ENCODE peak calls at places on chromosomes 7 and 10, in ten cellular contexts. One of them, this sample, is unnamed.

GRCh38 chr7:129889133-129889854 is 63.5 kb downstream of the UBE2H start:
- DNase-seq in transverse colon: no peak
- DNase-seq in sigmoid colon: no peak
- DNase-seq in stomach: no peak
- DNase-seq in adrenal gland: peak
- DNase-seq in HCT116: no peak
- DNase-seq in IMR-90: peak
- DNase-seq in spleen: no peak
- DNase-seq in uterus: no peak
- DNase-seq in body of pancreas: no peak
- DNase-seq in this sample: no peak

GRCh38 chr7:77575187-77575586 is 38.1 kb downstream of the PTPN12 start:
- DNase-seq in adrenal gland: peak
- DNase-seq in spleen: no peak
- DNase-seq in sigmoid colon: no peak
- DNase-seq in HCT116: no peak
- DNase-seq in uterus: no peak
- DNase-seq in stomach: no peak
- DNase-seq in body of pancreas: no peak
- DNase-seq in transverse colon: no peak
- DNase-seq in IMR-90: no peak
- DNase-seq in this sample: no peak

GRCh38 chr10:102511562-102512274 is 7.9 kb downstream of the SUFU start:
- DNase-seq in spleen: peak
- DNase-seq in sigmoid colon: no peak
- DNase-seq in transverse colon: no peak
- DNase-seq in adrenal gland: peak
- DNase-seq in HCT116: no peak
- DNase-seq in IMR-90: no peak
- DNase-seq in stomach: no peak
- DNase-seq in body of pancreas: no peak
- DNase-seq in uterus: no peak
- DNase-seq in this sample: no peak

GRCh38 chr10:62655337-62655994 is 149.1 kb upstream of the ADO start:
- DNase-seq in sigmoid colon: no peak
- DNase-seq in IMR-90: no peak
- DNase-seq in stomach: no peak
- DNase-seq in HCT116: no peak
- DNase-seq in body of pancreas: no peak
- DNase-seq in adrenal gland: no peak
- DNase-seq in transverse colon: no peak
- DNase-seq in spleen: no peak
- DNase-seq in uterus: no peak
- DNase-seq in this sample: no peak

GRCh38 chr10:105139363-105139762 is 498.3 kb downstream of the SORCS3 start:
- DNase-seq in transverse colon: no peak
- DNase-seq in stomach: no peak
- DNase-seq in spleen: no peak
- DNase-seq in IMR-90: no peak
- DNase-seq in adrenal gland: no peak
- DNase-seq in uterus: no peak
- DNase-seq in sigmoid colon: no peak
- DNase-seq in HCT116: no peak
- DNase-seq in body of pancreas: peak
- DNase-seq in this sample: no peak

GRCh38 chr10:69818676-69819239 is 17.1 kb downstream of the COL13A1 start:
- DNase-seq in uterus: no peak
- DNase-seq in adrenal gland: no peak
- DNase-seq in body of pancreas: no peak
- DNase-seq in IMR-90: peak
- DNase-seq in transverse colon: no peak
- DNase-seq in stomach: no peak
- DNase-seq in HCT116: no peak
- DNase-seq in spleen: no peak
- DNase-seq in sigmoid colon: no peak
- DNase-seq in this sample: no peak

GRCh38 chr10:80598084-80598798 is 60.5 kb downstream of the SH2D4B start:
- DNase-seq in uterus: no peak
- DNase-seq in HCT116: no peak
- DNase-seq in body of pancreas: no peak
- DNase-seq in spleen: no peak
- DNase-seq in IMR-90: no peak
- DNase-seq in sigmoid colon: peak
- DNase-seq in stomach: no peak
- DNase-seq in transverse colon: no peak
- DNase-seq in adrenal gland: no peak
- DNase-seq in this sample: peak

GRCh38 chr10:86139066-86139657 is 227.4 kb downstream of the GRID1 start:
- DNase-seq in spleen: no peak
- DNase-seq in adrenal gland: peak
- DNase-seq in stomach: no peak
- DNase-seq in IMR-90: no peak
- DNase-seq in uterus: no peak
- DNase-seq in sigmoid colon: no peak
- DNase-seq in transverse colon: no peak
- DNase-seq in body of pancreas: peak
- DNase-seq in HCT116: peak
- DNase-seq in this sample: peak

GRCh38 chr10:88066876-88067275 is 203.5 kb downstream of the PTEN start:
- DNase-seq in body of pancreas: no peak
- DNase-seq in transverse colon: no peak
- DNase-seq in uterus: no peak
- DNase-seq in adrenal gland: no peak
- DNase-seq in IMR-90: no peak
- DNase-seq in stomach: no peak
- DNase-seq in sigmoid colon: no peak
- DNase-seq in HCT116: no peak
- DNase-seq in spleen: no peak
- DNase-seq in this sample: peak

GRCh38 chr10:88063861-88064521 is 200.6 kb downstream of the PTEN start:
- DNase-seq in HCT116: no peak
- DNase-seq in stomach: no peak
- DNase-seq in spleen: no peak
- DNase-seq in IMR-90: no peak
- DNase-seq in sigmoid colon: no peak
- DNase-seq in transverse colon: no peak
- DNase-seq in adrenal gland: no peak
- DNase-seq in uterus: no peak
- DNase-seq in body of pancreas: no peak
- DNase-seq in this sample: no peak

GRCh38 chr10:88066319-88066718 is 202.9 kb downstream of the PTEN start:
- DNase-seq in stomach: no peak
- DNase-seq in transverse colon: no peak
- DNase-seq in HCT116: no peak
- DNase-seq in uterus: no peak
- DNase-seq in sigmoid colon: no peak
- DNase-seq in body of pancreas: no peak
- DNase-seq in spleen: no peak
- DNase-seq in adrenal gland: no peak
- DNase-seq in IMR-90: no peak
- DNase-seq in this sample: no peak

GRCh38 chr10:88064608-88065383 is 201.4 kb downstream of the PTEN start:
- DNase-seq in adrenal gland: peak
- DNase-seq in stomach: peak
- DNase-seq in uterus: peak
- DNase-seq in body of pancreas: peak
- DNase-seq in HCT116: no peak
- DNase-seq in sigmoid colon: peak
- DNase-seq in spleen: peak
- DNase-seq in transverse colon: peak
- DNase-seq in IMR-90: peak
- DNase-seq in this sample: peak

DNA sequence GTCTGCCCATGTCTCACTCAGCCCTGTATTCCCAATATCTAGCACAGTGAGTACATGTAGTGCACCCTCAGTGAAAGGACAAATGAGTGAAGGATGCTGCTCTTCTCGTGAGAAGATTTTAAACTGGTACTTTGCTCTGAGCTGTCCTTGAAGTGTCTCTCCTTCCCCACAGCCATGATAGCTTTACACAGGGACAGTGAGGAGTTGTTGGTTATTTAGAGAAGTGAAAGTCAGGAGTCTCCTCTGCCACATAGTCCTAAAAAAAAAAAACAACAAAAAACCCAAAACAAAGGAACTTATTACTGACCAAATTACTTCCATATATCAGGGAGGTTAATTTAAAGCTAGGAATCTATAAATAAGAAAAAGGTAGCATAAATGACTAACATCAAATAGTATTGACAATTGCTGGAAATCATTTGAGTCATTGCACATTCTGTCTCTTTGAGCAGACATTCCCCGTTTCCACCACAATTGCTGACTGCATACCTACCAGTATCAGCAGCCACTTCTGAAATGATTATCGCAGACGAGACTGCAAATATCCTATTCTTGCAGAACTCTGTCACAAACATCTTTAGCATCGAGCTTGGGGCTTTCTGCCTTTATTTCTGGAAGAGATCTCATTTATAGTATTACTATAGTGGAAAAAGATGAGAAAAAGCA is 202.1 kb downstream of the PTEN start:
- DNase-seq in HCT116: no peak
- DNase-seq in adrenal gland: no peak
- DNase-seq in IMR-90: no peak
- DNase-seq in body of pancreas: no peak
- DNase-seq in spleen: no peak
- DNase-seq in sigmoid colon: no peak
- DNase-seq in uterus: no peak
- DNase-seq in stomach: no peak
- DNase-seq in transverse colon: no peak
- DNase-seq in this sample: no peak
- TF ChIP-seq POLR2A in HCT116: no peak
- TF ChIP-seq POLR2A in adrenal gland: no peak
- TF ChIP-seq POLR2A in IMR-90: no peak
- TF ChIP-seq POLR2A in body of pancreas: no peak
- TF ChIP-seq POLR2A in spleen: no peak
- TF ChIP-seq POLR2A in sigmoid colon: no peak
- TF ChIP-seq POLR2A in uterus: no peak
- TF ChIP-seq POLR2A in stomach: no peak
- TF ChIP-seq POLR2A in transverse colon: no peak
- TF ChIP-seq POLR2A in this sample: no peak

GRCh38 chr7:134954197-134955082 is 31.9 kb upstream of the AGBL3 start:
- DNase-seq in spleen: no peak
- DNase-seq in adrenal gland: no peak
- DNase-seq in body of pancreas: no peak
- DNase-seq in sigmoid colon: no peak
- DNase-seq in stomach: no peak
- DNase-seq in uterus: no peak
- DNase-seq in transverse colon: no peak
- DNase-seq in IMR-90: peak
- DNase-seq in HCT116: peak
- DNase-seq in this sample: no peak
- TF ChIP-seq CTCF in spleen: peak
- TF ChIP-seq CTCF in adrenal gland: peak
- TF ChIP-seq CTCF in body of pancreas: peak
- TF ChIP-seq CTCF in sigmoid colon: peak
- TF ChIP-seq CTCF in stomach: no peak
- TF ChIP-seq CTCF in uterus: peak
- TF ChIP-seq CTCF in transverse colon: peak
- TF ChIP-seq CTCF in IMR-90: peak
- TF ChIP-seq CTCF in HCT116: peak
- TF ChIP-seq CTCF in this sample: peak

DNA sequence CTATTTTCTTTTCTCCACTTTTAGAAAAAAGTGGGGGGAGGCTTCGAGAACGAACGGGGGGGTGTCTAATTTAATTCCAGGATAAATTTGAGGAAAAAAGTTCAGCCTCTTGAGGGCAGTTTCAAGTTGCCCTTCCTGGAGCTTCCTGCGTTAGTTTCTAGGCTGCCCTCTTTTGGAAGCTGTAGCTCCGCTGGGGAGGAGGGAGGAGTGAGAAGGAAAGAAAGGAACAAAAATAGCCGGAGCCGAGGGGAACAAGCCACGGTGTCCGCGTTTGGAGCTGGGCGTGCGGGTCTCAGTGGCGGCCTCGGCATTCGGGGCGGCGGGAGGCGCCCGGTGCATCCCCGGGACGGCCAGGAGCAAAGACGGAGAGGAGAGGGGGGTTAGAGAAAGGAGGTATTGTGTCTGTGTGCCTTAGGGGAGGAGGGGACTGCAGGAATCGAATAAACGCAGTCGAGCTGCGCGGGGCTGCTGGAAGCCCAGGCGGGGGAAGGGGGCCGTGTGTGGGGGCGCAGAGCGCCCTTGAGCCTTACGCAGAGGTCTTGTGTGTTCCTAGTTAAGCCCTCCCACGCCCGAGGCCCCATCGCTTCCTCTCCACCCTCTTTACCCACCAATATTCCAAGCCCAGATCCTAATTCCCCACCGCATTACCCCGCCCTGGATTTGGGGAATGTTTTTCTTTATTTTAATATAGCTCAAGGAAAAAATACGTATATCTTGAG is 2.0 kb upstream of the TNRC18 start:
- DNase-seq in HCT116: no peak
- DNase-seq in body of pancreas: peak
- DNase-seq in sigmoid colon: peak
- DNase-seq in spleen: peak
- DNase-seq in adrenal gland: peak
- DNase-seq in stomach: peak
- DNase-seq in transverse colon: peak
- DNase-seq in uterus: peak
- DNase-seq in IMR-90: peak
- DNase-seq in this sample: peak
- TF ChIP-seq POLR2A in HCT116: peak
- TF ChIP-seq POLR2A in body of pancreas: peak
- TF ChIP-seq POLR2A in sigmoid colon: peak
- TF ChIP-seq POLR2A in spleen: no peak
- TF ChIP-seq POLR2A in adrenal gland: peak
- TF ChIP-seq POLR2A in stomach: no peak
- TF ChIP-seq POLR2A in transverse colon: peak
- TF ChIP-seq POLR2A in uterus: peak
- TF ChIP-seq POLR2A in IMR-90: no peak
- TF ChIP-seq POLR2A in this sample: peak

GRCh38 chr10:110220383-110220782 is 13.0 kb downstream of the MXI1 start:
- DNase-seq in IMR-90: no peak
- DNase-seq in transverse colon: no peak
- DNase-seq in adrenal gland: peak
- DNase-seq in body of pancreas: peak
- DNase-seq in HCT116: no peak
- DNase-seq in stomach: peak
- DNase-seq in sigmoid colon: peak
- DNase-seq in uterus: no peak
- DNase-seq in spleen: no peak
- DNase-seq in this sample: no peak

GRCh38 chr10:110219884-110220283 is 12.5 kb downstream of the MXI1 start:
- DNase-seq in adrenal gland: no peak
- DNase-seq in transverse colon: no peak
- DNase-seq in body of pancreas: no peak
- DNase-seq in spleen: no peak
- DNase-seq in sigmoid colon: no peak
- DNase-seq in uterus: no peak
- DNase-seq in IMR-90: no peak
- DNase-seq in HCT116: no peak
- DNase-seq in stomach: no peak
- DNase-seq in this sample: no peak

GRCh38 chr10:110221044-110221720 is 13.8 kb downstream of the MXI1 start:
- DNase-seq in sigmoid colon: no peak
- DNase-seq in adrenal gland: peak
- DNase-seq in transverse colon: no peak
- DNase-seq in IMR-90: no peak
- DNase-seq in HCT116: no peak
- DNase-seq in stomach: no peak
- DNase-seq in body of pancreas: no peak
- DNase-seq in uterus: no peak
- DNase-seq in spleen: no peak
- DNase-seq in this sample: no peak

GRCh38 chr10:110222896-110223675 is 15.7 kb downstream of the MXI1 start:
- DNase-seq in HCT116: no peak
- DNase-seq in IMR-90: no peak
- DNase-seq in transverse colon: no peak
- DNase-seq in adrenal gland: no peak
- DNase-seq in stomach: no peak
- DNase-seq in uterus: no peak
- DNase-seq in sigmoid colon: no peak
- DNase-seq in spleen: no peak
- DNase-seq in body of pancreas: no peak
- DNase-seq in this sample: no peak

DNA sequence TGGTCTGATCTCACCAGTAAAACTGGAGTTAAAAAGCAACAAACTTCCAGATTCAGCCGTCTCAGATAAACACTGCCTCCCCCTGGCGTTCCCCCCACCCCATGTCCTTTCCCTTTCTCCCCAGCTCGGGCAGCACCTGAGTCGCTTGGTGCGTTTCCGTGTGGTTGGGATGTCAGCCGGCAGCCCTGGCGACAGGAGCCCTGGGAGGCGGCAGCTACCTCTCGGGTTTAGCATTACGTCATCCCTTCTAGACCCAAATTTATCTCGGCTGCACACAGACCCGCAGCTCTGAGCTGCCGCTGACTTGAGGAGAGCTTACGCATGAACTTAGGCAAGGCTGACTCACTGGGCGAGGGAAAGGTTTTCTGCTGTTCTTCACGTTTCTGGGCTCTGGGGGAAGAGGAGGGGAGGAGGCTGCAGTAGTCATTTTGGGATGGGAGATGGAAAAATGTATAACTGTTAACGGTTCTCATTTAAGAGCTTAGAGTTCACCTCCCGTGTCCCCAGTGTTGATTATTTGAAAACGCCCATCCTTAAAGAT is 14.4 kb downstream of the MXI1 start:
- DNase-seq in sigmoid colon: peak
- DNase-seq in IMR-90: peak
- DNase-seq in spleen: peak
- DNase-seq in stomach: peak
- DNase-seq in transverse colon: peak
- DNase-seq in uterus: peak
- DNase-seq in adrenal gland: peak
- DNase-seq in body of pancreas: peak
- DNase-seq in HCT116: peak
- DNase-seq in this sample: peak
- TF ChIP-seq CTCF in sigmoid colon: peak
- TF ChIP-seq CTCF in IMR-90: peak
- TF ChIP-seq CTCF in spleen: no peak
- TF ChIP-seq CTCF in stomach: no peak
- TF ChIP-seq CTCF in transverse colon: no peak
- TF ChIP-seq CTCF in uterus: no peak
- TF ChIP-seq CTCF in adrenal gland: peak
- TF ChIP-seq CTCF in body of pancreas: no peak
- TF ChIP-seq CTCF in HCT116: peak
- TF ChIP-seq CTCF in this sample: no peak